ENCODE peak calls at places on chromosome 5, in five cellular contexts. One of them, this sample, is unnamed.

GRCh38 chr5:96999856-97000255 is 64.0 kb downstream of the LNPEP start:
- DNase-seq in PC-3: no peak
- DNase-seq in mesendoderm: no peak
- DNase-seq in kidney: no peak
- DNase-seq in GM23248: no peak
- DNase-seq in this sample: no peak

GRCh38 chr5:10674582-10674981 is 86.5 kb downstream of the DAP start:
- DNase-seq in kidney: no peak
- DNase-seq in mesendoderm: no peak
- DNase-seq in PC-3: no peak
- DNase-seq in GM23248: no peak
- DNase-seq in this sample: no peak

GRCh38 chr5:174549254-174549653 is 175.1 kb upstream of the MSX2 start:
- DNase-seq in PC-3: no peak
- DNase-seq in GM23248: peak
- DNase-seq in kidney: no peak
- DNase-seq in mesendoderm: no peak
- DNase-seq in this sample: no peak

GRCh38 chr5:135491552-135492318 is 39.6 kb upstream of the TIFAB start:
- DNase-seq in mesendoderm: peak
- DNase-seq in kidney: no peak
- DNase-seq in PC-3: peak
- DNase-seq in GM23248: no peak
- DNase-seq in this sample: no peak

GRCh38 chr5:177378884-177379883 is 5.0 kb upstream of the SLC34A1 start:
- DNase-seq in kidney: no peak
- DNase-seq in PC-3: peak
- DNase-seq in mesendoderm: no peak
- DNase-seq in GM23248: peak
- DNase-seq in this sample: peak

GRCh38 chr5:56986631-56986957 is 34.7 kb upstream of the MIER3 start:
- DNase-seq in mesendoderm: no peak
- DNase-seq in GM23248: peak
- DNase-seq in kidney: no peak
- DNase-seq in PC-3: no peak
- DNase-seq in this sample: no peak

GRCh38 chr5:52863715-52864114 is 76.0 kb downstream of the ITGA1 start:
- DNase-seq in PC-3: no peak
- DNase-seq in mesendoderm: no peak
- DNase-seq in GM23248: no peak
- DNase-seq in kidney: no peak
- DNase-seq in this sample: no peak

GRCh38 chr5:66818304-66818934 is 222.2 kb downstream of the MAST4 start:
- DNase-seq in GM23248: no peak
- DNase-seq in PC-3: no peak
- DNase-seq in kidney: no peak
- DNase-seq in mesendoderm: no peak
- DNase-seq in this sample: no peak

GRCh38 chr5:55577353-55578060 is 42.7 kb upstream of the PLPP1 start:
- DNase-seq in kidney: no peak
- DNase-seq in PC-3: no peak
- DNase-seq in GM23248: peak
- DNase-seq in mesendoderm: no peak
- DNase-seq in this sample: peak

GRCh38 chr5:57259704-57260103 is 85.8 kb downstream of the GPBP1 start:
- DNase-seq in PC-3: no peak
- DNase-seq in GM23248: no peak
- DNase-seq in mesendoderm: no peak
- DNase-seq in kidney: no peak
- DNase-seq in this sample: no peak

GRCh38 chr5:10275991-10276390 is 25.9 kb downstream of the CCT5 start:
- DNase-seq in mesendoderm: no peak
- DNase-seq in kidney: no peak
- DNase-seq in PC-3: no peak
- DNase-seq in GM23248: no peak
- DNase-seq in this sample: peak

GRCh38 chr5:5804834-5805233 is 382.4 kb downstream of the ICE1 start:
- DNase-seq in mesendoderm: no peak
- DNase-seq in GM23248: no peak
- DNase-seq in PC-3: no peak
- DNase-seq in kidney: no peak
- DNase-seq in this sample: no peak

GRCh38 chr5:107251151-107251550 is 419.6 kb downstream of the EFNA5 start:
- DNase-seq in GM23248: no peak
- DNase-seq in mesendoderm: no peak
- DNase-seq in PC-3: no peak
- DNase-seq in kidney: no peak
- DNase-seq in this sample: peak

GRCh38 chr5:107253246-107253645 is 417.5 kb downstream of the EFNA5 start:
- DNase-seq in GM23248: no peak
- DNase-seq in kidney: no peak
- DNase-seq in mesendoderm: no peak
- DNase-seq in PC-3: no peak
- DNase-seq in this sample: no peak

GRCh38 chr5:107257885-107258520 is 412.7 kb downstream of the EFNA5 start:
- DNase-seq in GM23248: no peak
- DNase-seq in kidney: no peak
- DNase-seq in PC-3: peak
- DNase-seq in mesendoderm: no peak
- DNase-seq in this sample: peak

GRCh38 chr5:107254902-107255234 is 415.9 kb downstream of the EFNA5 start:
- DNase-seq in GM23248: no peak
- DNase-seq in kidney: no peak
- DNase-seq in PC-3: no peak
- DNase-seq in mesendoderm: no peak
- DNase-seq in this sample: no peak

DNA sequence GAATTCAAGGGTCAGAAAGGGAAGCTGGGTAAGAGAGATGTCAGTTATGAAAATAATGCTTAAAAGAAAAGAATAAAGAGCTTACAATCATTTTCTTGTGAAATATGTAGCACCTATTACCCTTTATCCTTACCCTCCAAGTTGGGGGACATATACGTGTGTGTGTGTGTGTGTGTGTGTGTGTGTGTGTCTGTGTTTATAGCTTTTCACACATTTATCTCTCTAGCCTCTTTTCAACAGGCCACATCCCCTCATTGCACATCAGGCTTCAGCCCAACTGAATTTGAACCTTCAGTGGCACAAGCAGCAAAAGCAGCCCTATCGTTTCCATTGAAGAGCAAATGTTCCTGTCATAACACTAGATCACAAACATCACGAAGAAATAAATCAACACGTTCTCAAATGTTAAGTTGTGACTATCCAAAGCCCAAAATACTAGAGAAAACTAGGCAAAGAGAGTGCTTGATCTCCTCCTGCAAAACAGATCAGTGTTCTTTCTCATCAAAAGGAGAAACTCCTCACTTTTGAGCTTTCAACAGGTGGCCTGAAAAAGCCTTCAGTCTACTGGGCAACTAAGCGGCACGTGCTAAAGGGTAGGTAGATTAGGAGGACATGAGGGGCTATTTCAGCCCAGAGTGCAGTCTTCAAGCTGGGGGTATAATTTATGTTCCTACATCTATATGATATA is 416.4 kb downstream of the EFNA5 start:
- DNase-seq in GM23248: no peak
- DNase-seq in mesendoderm: no peak
- DNase-seq in kidney: no peak
- DNase-seq in PC-3: no peak
- DNase-seq in this sample: no peak
- H3K27ac ChIP-seq in GM23248: no peak
- H3K27ac ChIP-seq in mesendoderm: no peak
- H3K27ac ChIP-seq in kidney: no peak
- H3K27ac ChIP-seq in PC-3: no peak
- H3K27ac ChIP-seq in this sample: no peak

GRCh38 chr5:34708777-34709176 is 52.6 kb downstream of the RAI14 start:
- DNase-seq in mesendoderm: no peak
- DNase-seq in GM23248: no peak
- DNase-seq in PC-3: no peak
- DNase-seq in kidney: no peak
- DNase-seq in this sample: no peak
- H3K9ac ChIP-seq in mesendoderm: no peak
- H3K9ac ChIP-seq in GM23248: no peak
- H3K9ac ChIP-seq in PC-3: no peak
- H3K9ac ChIP-seq in kidney: no peak
- H3K9ac ChIP-seq in this sample: no peak

GRCh38 chr5:39108987-39109386 is 34.8 kb upstream of the RICTOR start:
- DNase-seq in kidney: no peak
- DNase-seq in mesendoderm: no peak
- DNase-seq in PC-3: no peak
- DNase-seq in GM23248: no peak
- DNase-seq in this sample: no peak
- H3K27ac ChIP-seq in kidney: no peak
- H3K27ac ChIP-seq in mesendoderm: no peak
- H3K27ac ChIP-seq in PC-3: no peak
- H3K27ac ChIP-seq in GM23248: no peak
- H3K27ac ChIP-seq in this sample: no peak

GRCh38 chr5:75059887-75060286 is 7.5 kb upstream of the GCNT4 start:
- DNase-seq in GM23248: no peak
- DNase-seq in PC-3: no peak
- DNase-seq in mesendoderm: no peak
- DNase-seq in kidney: no peak
- DNase-seq in this sample: peak

GRCh38 chr5:75055727-75056144 is 3.4 kb upstream of the GCNT4 start:
- DNase-seq in mesendoderm: peak
- DNase-seq in PC-3: no peak
- DNase-seq in GM23248: peak
- DNase-seq in kidney: no peak
- DNase-seq in this sample: peak

GRCh38 chr5:75058986-75059508 is 6.7 kb upstream of the GCNT4 start:
- DNase-seq in mesendoderm: no peak
- DNase-seq in GM23248: no peak
- DNase-seq in kidney: no peak
- DNase-seq in PC-3: peak
- DNase-seq in this sample: no peak

GRCh38 chr5:75054110-75054930 is 2.0 kb upstream of the GCNT4 start:
- DNase-seq in PC-3: no peak
- DNase-seq in mesendoderm: peak
- DNase-seq in kidney: peak
- DNase-seq in GM23248: peak
- DNase-seq in this sample: peak

DNA sequence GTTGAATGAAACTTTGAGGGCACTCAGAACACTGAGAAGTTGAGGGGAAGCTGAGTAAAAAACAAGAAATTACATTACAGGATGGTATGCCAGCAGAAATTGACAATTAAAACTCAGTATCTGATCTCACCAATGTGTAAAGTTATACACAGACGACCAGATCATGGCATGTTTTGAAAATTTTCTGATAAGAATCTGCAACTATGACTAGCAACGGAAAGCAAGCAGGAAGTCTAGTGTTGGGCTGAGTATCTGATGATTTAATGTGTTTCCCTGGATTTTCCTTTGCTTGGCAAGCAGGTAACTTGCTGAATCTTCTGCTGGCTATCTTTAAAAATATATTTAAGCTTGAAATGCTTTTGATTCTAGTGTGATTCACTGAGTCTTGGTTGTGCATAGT is 5.2 kb upstream of the GCNT4 start:
- DNase-seq in mesendoderm: no peak
- DNase-seq in kidney: no peak
- DNase-seq in GM23248: peak
- DNase-seq in PC-3: no peak
- DNase-seq in this sample: no peak
- H3K9ac ChIP-seq in mesendoderm: no peak
- H3K9ac ChIP-seq in kidney: no peak
- H3K9ac ChIP-seq in GM23248: no peak
- H3K9ac ChIP-seq in PC-3: no peak
- H3K9ac ChIP-seq in this sample: no peak

GRCh38 chr5:154849261-154849660 is 1.1 kb downstream of the FAXDC2 start:
- DNase-seq in GM23248: no peak
- DNase-seq in PC-3: no peak
- DNase-seq in kidney: no peak
- DNase-seq in mesendoderm: no peak
- DNase-seq in this sample: no peak
- H3K27ac ChIP-seq in GM23248: peak
- H3K27ac ChIP-seq in PC-3: no peak
- H3K27ac ChIP-seq in kidney: no peak
- H3K27ac ChIP-seq in mesendoderm: no peak
- H3K27ac ChIP-seq in this sample: no peak

GRCh38 chr5:151251621-151252020 is 1.4 kb upstream of the GM2A start:
- DNase-seq in mesendoderm: no peak
- DNase-seq in PC-3: no peak
- DNase-seq in GM23248: no peak
- DNase-seq in kidney: no peak
- DNase-seq in this sample: no peak
- H3K9ac ChIP-seq in mesendoderm: no peak
- H3K9ac ChIP-seq in PC-3: no peak
- H3K9ac ChIP-seq in GM23248: no peak
- H3K9ac ChIP-seq in kidney: peak
- H3K9ac ChIP-seq in this sample: no peak

GRCh38 chr5:14267166-14267838 is 124.2 kb downstream of the TRIO start:
- DNase-seq in PC-3: peak
- DNase-seq in mesendoderm: peak
- DNase-seq in GM23248: no peak
- DNase-seq in kidney: no peak
- DNase-seq in this sample: no peak
- H3K27ac ChIP-seq in PC-3: peak
- H3K27ac ChIP-seq in mesendoderm: no peak
- H3K27ac ChIP-seq in GM23248: peak
- H3K27ac ChIP-seq in kidney: no peak
- H3K27ac ChIP-seq in this sample: peak

GRCh38 chr5:151450605-151451004 is 3.2 kb downstream of the SLC36A1 start:
- DNase-seq in kidney: no peak
- DNase-seq in GM23248: no peak
- DNase-seq in mesendoderm: no peak
- DNase-seq in PC-3: no peak
- DNase-seq in this sample: peak

GRCh38 chr5:151447174-151448037 is at the start of gene SLC36A1:
- DNase-seq in PC-3: peak
- DNase-seq in kidney: peak
- DNase-seq in mesendoderm: peak
- DNase-seq in GM23248: peak
- DNase-seq in this sample: peak

GRCh38 chr5:151449836-151450235 is 2.4 kb downstream of the SLC36A1 start:
- DNase-seq in PC-3: no peak
- DNase-seq in mesendoderm: no peak
- DNase-seq in GM23248: no peak
- DNase-seq in kidney: no peak
- DNase-seq in this sample: no peak

GRCh38 chr5:151448038-151448985 is 909 bp downstream of the SLC36A1 start:
- DNase-seq in GM23248: peak
- DNase-seq in PC-3: peak
- DNase-seq in kidney: no peak
- DNase-seq in mesendoderm: peak
- DNase-seq in this sample: peak

GRCh38 chr5:151449288-151449687 is 1.9 kb downstream of the SLC36A1 start:
- DNase-seq in PC-3: no peak
- DNase-seq in GM23248: no peak
- DNase-seq in mesendoderm: no peak
- DNase-seq in kidney: no peak
- DNase-seq in this sample: no peak
- H3K9ac ChIP-seq in PC-3: no peak
- H3K9ac ChIP-seq in GM23248: peak
- H3K9ac ChIP-seq in mesendoderm: no peak
- H3K9ac ChIP-seq in kidney: no peak
- H3K9ac ChIP-seq in this sample: no peak

GRCh38 chr5:116573617-116574431 is 799 bp downstream of the SEMA6A start:
- DNase-seq in PC-3: no peak
- DNase-seq in mesendoderm: peak
- DNase-seq in GM23248: peak
- DNase-seq in kidney: peak
- DNase-seq in this sample: peak
- H3K27ac ChIP-seq in PC-3: no peak
- H3K27ac ChIP-seq in mesendoderm: peak
- H3K27ac ChIP-seq in GM23248: no peak
- H3K27ac ChIP-seq in kidney: peak
- H3K27ac ChIP-seq in this sample: no peak